ENCODE peak calls at places on chromosomes 16 and 17, in eight cellular contexts. One of them, this sample, is unnamed.

GRCh38 chr16:51151951-51152663 is 1.0 kb upstream of the SALL1 start:
- DNase-seq in Caco-2: no peak
- DNase-seq in esophagus muscularis mucosa: no peak
- DNase-seq in CD4-positive, alpha-beta T cell: no peak
- DNase-seq in heart right ventricle: peak
- DNase-seq in heart left ventricle: peak
- DNase-seq in MCF 10A: no peak
- DNase-seq in GM10248: no peak
- DNase-seq in this sample: peak

GRCh38 chr16:48384982-48385271 is 286 bp downstream of the SIAH1 start:
- DNase-seq in GM10248: peak
- DNase-seq in heart right ventricle: peak
- DNase-seq in heart left ventricle: peak
- DNase-seq in esophagus muscularis mucosa: no peak
- DNase-seq in MCF 10A: no peak
- DNase-seq in CD4-positive, alpha-beta T cell: no peak
- DNase-seq in Caco-2: peak
- DNase-seq in this sample: no peak

GRCh38 chr16:73064227-73064995 is 16.5 kb upstream of the ZFHX3 start:
- DNase-seq in heart left ventricle: no peak
- DNase-seq in esophagus muscularis mucosa: no peak
- DNase-seq in MCF 10A: peak
- DNase-seq in Caco-2: no peak
- DNase-seq in CD4-positive, alpha-beta T cell: no peak
- DNase-seq in GM10248: no peak
- DNase-seq in heart right ventricle: no peak
- DNase-seq in this sample: no peak

GRCh38 chr16:24748242-24748641 is 18.8 kb downstream of the TNRC6A start:
- DNase-seq in heart right ventricle: peak
- DNase-seq in GM10248: no peak
- DNase-seq in MCF 10A: peak
- DNase-seq in heart left ventricle: peak
- DNase-seq in esophagus muscularis mucosa: no peak
- DNase-seq in Caco-2: no peak
- DNase-seq in CD4-positive, alpha-beta T cell: no peak
- DNase-seq in this sample: no peak

GRCh38 chr16:70269471-70269870 is 17.7 kb upstream of the EXOSC6 start:
- DNase-seq in CD4-positive, alpha-beta T cell: no peak
- DNase-seq in heart right ventricle: no peak
- DNase-seq in esophagus muscularis mucosa: no peak
- DNase-seq in heart left ventricle: no peak
- DNase-seq in Caco-2: no peak
- DNase-seq in GM10248: no peak
- DNase-seq in MCF 10A: no peak
- DNase-seq in this sample: no peak

GRCh38 chr17:35726609-35727460 is 4.6 kb upstream of the RASL10B start:
- DNase-seq in MCF 10A: peak
- DNase-seq in GM10248: no peak
- DNase-seq in Caco-2: peak
- DNase-seq in heart right ventricle: peak
- DNase-seq in heart left ventricle: peak
- DNase-seq in CD4-positive, alpha-beta T cell: no peak
- DNase-seq in esophagus muscularis mucosa: peak
- DNase-seq in this sample: peak

GRCh38 chr16:80014241-80014939 is 413.9 kb upstream of the MAF start:
- DNase-seq in heart left ventricle: no peak
- DNase-seq in heart right ventricle: no peak
- DNase-seq in CD4-positive, alpha-beta T cell: no peak
- DNase-seq in Caco-2: peak
- DNase-seq in esophagus muscularis mucosa: no peak
- DNase-seq in MCF 10A: peak
- DNase-seq in GM10248: no peak
- DNase-seq in this sample: no peak

GRCh38 chr16:15518412-15519351 is 84.3 kb downstream of the BMERB1 start:
- DNase-seq in Caco-2: no peak
- DNase-seq in heart right ventricle: peak
- DNase-seq in GM10248: no peak
- DNase-seq in MCF 10A: no peak
- DNase-seq in CD4-positive, alpha-beta T cell: no peak
- DNase-seq in esophagus muscularis mucosa: peak
- DNase-seq in heart left ventricle: peak
- DNase-seq in this sample: peak

GRCh38 chr16:66658143-66658859 is 38.2 kb downstream of the CMTM4 start:
- DNase-seq in MCF 10A: no peak
- DNase-seq in heart right ventricle: no peak
- DNase-seq in CD4-positive, alpha-beta T cell: no peak
- DNase-seq in Caco-2: no peak
- DNase-seq in heart left ventricle: no peak
- DNase-seq in esophagus muscularis mucosa: no peak
- DNase-seq in GM10248: no peak
- DNase-seq in this sample: no peak

GRCh38 chr17:74592087-74592990 is at the start of gene CD300LD:
- DNase-seq in esophagus muscularis mucosa: no peak
- DNase-seq in CD4-positive, alpha-beta T cell: no peak
- DNase-seq in MCF 10A: no peak
- DNase-seq in Caco-2: no peak
- DNase-seq in heart left ventricle: no peak
- DNase-seq in heart right ventricle: no peak
- DNase-seq in GM10248: no peak
- DNase-seq in this sample: no peak

GRCh38 chr17:63516910-63517824 is 6.0 kb upstream of the KCNH6 start:
- DNase-seq in heart left ventricle: no peak
- DNase-seq in esophagus muscularis mucosa: no peak
- DNase-seq in MCF 10A: peak
- DNase-seq in heart right ventricle: no peak
- DNase-seq in Caco-2: no peak
- DNase-seq in GM10248: no peak
- DNase-seq in CD4-positive, alpha-beta T cell: no peak
- DNase-seq in this sample: no peak

GRCh38 chr16:73565263-73565662 is 517.3 kb upstream of the ZFHX3 start:
- DNase-seq in MCF 10A: peak
- DNase-seq in Caco-2: peak
- DNase-seq in CD4-positive, alpha-beta T cell: no peak
- DNase-seq in GM10248: no peak
- DNase-seq in heart left ventricle: no peak
- DNase-seq in esophagus muscularis mucosa: no peak
- DNase-seq in heart right ventricle: no peak
- DNase-seq in this sample: no peak

GRCh38 chr16:2178321-2179106 is 17.9 kb downstream of the CASKIN1 start:
- DNase-seq in heart left ventricle: no peak
- DNase-seq in MCF 10A: no peak
- DNase-seq in GM10248: no peak
- DNase-seq in Caco-2: no peak
- DNase-seq in esophagus muscularis mucosa: no peak
- DNase-seq in CD4-positive, alpha-beta T cell: peak
- DNase-seq in heart right ventricle: no peak
- DNase-seq in this sample: no peak

GRCh38 chr17:19331134-19331533 is 31.4 kb downstream of the B9D1 start:
- DNase-seq in GM10248: no peak
- DNase-seq in heart left ventricle: no peak
- DNase-seq in Caco-2: no peak
- DNase-seq in esophagus muscularis mucosa: no peak
- DNase-seq in MCF 10A: no peak
- DNase-seq in heart right ventricle: no peak
- DNase-seq in CD4-positive, alpha-beta T cell: no peak
- DNase-seq in this sample: peak

GRCh38 chr17:22695228-22695619 is 1002.9 kb downstream of the KCNJ18 start:
- DNase-seq in GM10248: no peak
- DNase-seq in Caco-2: peak
- DNase-seq in CD4-positive, alpha-beta T cell: no peak
- DNase-seq in heart left ventricle: no peak
- DNase-seq in MCF 10A: no peak
- DNase-seq in esophagus muscularis mucosa: peak
- DNase-seq in heart right ventricle: no peak
- DNase-seq in this sample: no peak
- TF ChIP-seq CTCF in GM10248: no peak
- TF ChIP-seq CTCF in Caco-2: no peak
- TF ChIP-seq CTCF in CD4-positive, alpha-beta T cell: no peak
- TF ChIP-seq CTCF in heart left ventricle: no peak
- TF ChIP-seq CTCF in MCF 10A: no peak
- TF ChIP-seq CTCF in esophagus muscularis mucosa: no peak
- TF ChIP-seq CTCF in heart right ventricle: no peak
- TF ChIP-seq CTCF in this sample: no peak

GRCh38 chr17:71762526-71762925 is 358.3 kb upstream of the SOX9 start:
- DNase-seq in Caco-2: no peak
- DNase-seq in heart left ventricle: no peak
- DNase-seq in heart right ventricle: no peak
- DNase-seq in MCF 10A: no peak
- DNase-seq in CD4-positive, alpha-beta T cell: no peak
- DNase-seq in GM10248: no peak
- DNase-seq in esophagus muscularis mucosa: no peak
- DNase-seq in this sample: no peak

GRCh38 chr17:71759422-71760060 is 361.3 kb upstream of the SOX9 start:
- DNase-seq in CD4-positive, alpha-beta T cell: no peak
- DNase-seq in MCF 10A: no peak
- DNase-seq in esophagus muscularis mucosa: no peak
- DNase-seq in GM10248: no peak
- DNase-seq in heart right ventricle: no peak
- DNase-seq in Caco-2: no peak
- DNase-seq in heart left ventricle: no peak
- DNase-seq in this sample: no peak

GRCh38 chr17:71760062-71760720 is 360.6 kb upstream of the SOX9 start:
- DNase-seq in Caco-2: peak
- DNase-seq in MCF 10A: peak
- DNase-seq in GM10248: no peak
- DNase-seq in esophagus muscularis mucosa: no peak
- DNase-seq in CD4-positive, alpha-beta T cell: no peak
- DNase-seq in heart left ventricle: no peak
- DNase-seq in heart right ventricle: no peak
- DNase-seq in this sample: no peak

GRCh38 chr17:71765437-71765836 is 355.4 kb upstream of the SOX9 start:
- DNase-seq in esophagus muscularis mucosa: no peak
- DNase-seq in heart left ventricle: no peak
- DNase-seq in GM10248: no peak
- DNase-seq in Caco-2: no peak
- DNase-seq in MCF 10A: no peak
- DNase-seq in CD4-positive, alpha-beta T cell: no peak
- DNase-seq in heart right ventricle: no peak
- DNase-seq in this sample: no peak

GRCh38 chr17:71764507-71764906 is 356.3 kb upstream of the SOX9 start:
- DNase-seq in Caco-2: peak
- DNase-seq in heart left ventricle: no peak
- DNase-seq in CD4-positive, alpha-beta T cell: no peak
- DNase-seq in GM10248: no peak
- DNase-seq in esophagus muscularis mucosa: no peak
- DNase-seq in heart right ventricle: peak
- DNase-seq in MCF 10A: peak
- DNase-seq in this sample: no peak
- TF ChIP-seq CTCF in Caco-2: peak
- TF ChIP-seq CTCF in heart left ventricle: peak
- TF ChIP-seq CTCF in CD4-positive, alpha-beta T cell: no peak
- TF ChIP-seq CTCF in GM10248: peak
- TF ChIP-seq CTCF in esophagus muscularis mucosa: no peak
- TF ChIP-seq CTCF in heart right ventricle: peak
- TF ChIP-seq CTCF in MCF 10A: no peak
- TF ChIP-seq CTCF in this sample: no peak

DNA sequence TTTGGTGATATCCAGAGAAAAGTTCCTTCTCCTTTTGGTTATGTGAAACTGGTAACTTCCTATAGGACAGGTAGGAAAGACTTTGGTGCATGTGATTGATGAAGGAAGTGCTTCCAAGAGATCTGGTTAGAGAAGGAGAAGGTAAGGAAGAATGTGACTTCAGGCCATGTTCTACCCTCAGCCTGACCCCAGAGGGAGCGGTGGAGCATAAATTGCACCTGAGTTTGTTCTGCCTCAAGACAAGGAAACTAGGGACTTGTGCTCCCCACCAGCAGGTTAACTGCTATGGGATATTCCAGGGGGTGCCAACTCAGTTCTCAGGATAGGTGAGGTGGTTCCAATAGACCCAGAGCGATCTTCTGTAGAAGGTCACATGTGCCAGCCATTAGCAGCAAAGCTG is 299.3 kb upstream of the XYLT1 start:
- DNase-seq in heart left ventricle: no peak
- DNase-seq in heart right ventricle: no peak
- DNase-seq in CD4-positive, alpha-beta T cell: no peak
- DNase-seq in esophagus muscularis mucosa: no peak
- DNase-seq in Caco-2: no peak
- DNase-seq in MCF 10A: no peak
- DNase-seq in GM10248: no peak
- DNase-seq in this sample: no peak
- TF ChIP-seq CTCF in heart left ventricle: no peak
- TF ChIP-seq CTCF in heart right ventricle: no peak
- TF ChIP-seq CTCF in CD4-positive, alpha-beta T cell: no peak
- TF ChIP-seq CTCF in esophagus muscularis mucosa: no peak
- TF ChIP-seq CTCF in Caco-2: peak
- TF ChIP-seq CTCF in MCF 10A: no peak
- TF ChIP-seq CTCF in GM10248: no peak
- TF ChIP-seq CTCF in this sample: no peak

DNA sequence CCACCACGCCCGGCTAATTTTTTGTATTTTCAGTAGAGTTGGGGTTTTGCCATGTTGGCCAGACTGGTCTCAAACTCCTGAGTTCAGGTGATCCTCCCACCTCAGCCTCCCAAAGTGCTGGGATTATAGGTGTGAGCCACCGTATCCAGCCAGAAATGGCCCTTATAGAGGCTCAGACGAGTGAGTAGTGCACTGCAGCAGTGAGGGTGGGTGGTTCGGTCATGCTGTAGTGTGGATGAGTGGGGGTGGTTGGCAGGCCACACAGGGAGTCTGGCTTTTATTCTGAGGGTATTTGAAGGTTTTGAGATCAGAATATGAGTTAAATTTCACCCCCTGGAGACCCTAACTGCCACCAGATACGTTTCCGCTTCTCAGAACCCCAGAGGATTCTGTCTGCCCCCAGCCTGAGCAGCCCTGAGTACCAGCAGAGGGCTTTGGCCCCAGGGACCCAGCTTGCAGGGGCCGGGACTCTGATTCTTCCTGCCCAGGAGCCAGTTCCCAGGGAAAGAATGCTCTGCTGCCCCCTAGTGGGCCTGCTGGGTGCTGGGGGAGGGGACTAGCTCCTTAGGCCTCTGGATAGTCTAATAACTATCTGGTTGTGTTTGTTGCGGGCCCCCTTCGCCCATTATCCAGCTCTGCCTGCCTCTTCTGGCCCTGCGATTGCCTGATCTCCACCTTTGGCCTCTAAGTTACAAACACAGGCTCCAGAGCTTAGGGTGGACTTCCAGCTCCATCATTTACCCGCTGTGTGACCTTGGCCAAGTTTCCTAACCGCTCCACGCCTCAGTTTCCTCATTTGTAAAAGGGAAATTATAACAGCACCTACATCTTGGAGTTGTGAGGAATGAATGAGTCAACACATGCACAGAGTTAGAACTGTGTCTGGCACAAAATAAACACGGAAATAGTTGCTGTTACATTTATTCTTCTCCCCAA is 2.0 kb downstream of the ZNF771 start:
- DNase-seq in GM10248: peak
- DNase-seq in esophagus muscularis mucosa: peak
- DNase-seq in heart right ventricle: peak
- DNase-seq in MCF 10A: peak
- DNase-seq in heart left ventricle: peak
- DNase-seq in Caco-2: peak
- DNase-seq in CD4-positive, alpha-beta T cell: peak
- DNase-seq in this sample: peak
- TF ChIP-seq CTCF in GM10248: peak
- TF ChIP-seq CTCF in esophagus muscularis mucosa: peak
- TF ChIP-seq CTCF in heart right ventricle: peak
- TF ChIP-seq CTCF in MCF 10A: peak
- TF ChIP-seq CTCF in heart left ventricle: peak
- TF ChIP-seq CTCF in Caco-2: peak
- TF ChIP-seq CTCF in CD4-positive, alpha-beta T cell: peak
- TF ChIP-seq CTCF in this sample: peak